ENCODE peak calls at places on chromosomes 2 and 18, in four cellular contexts. E is SK-N-SH, M is suprapubic skin, U is sigmoid colon. B is an unnamed sample.

GRCh38 chr18:67854340-67854739 is 337.8 kb upstream of the DSEL start:
- DNase-seq in E (no peak), M (no peak), U (no peak), B (no peak)

GRCh38 chr2:191384829-191385228 is 139.6 kb downstream of the MYO1B start:
- DNase-seq in E (no peak), M (no peak), U (no peak), B (no peak)

GRCh38 chr2:39724828-39725144 is 54.3 kb downstream of the THUMPD2 start:
- DNase-seq in E (no peak), M (no peak), U (no peak), B (no peak)

GRCh38 chr2:96342085-96342484 is 6.5 kb downstream of the NCAPH start:
- DNase-seq in E (no peak), M (no peak), U (no peak), B (no peak)

GRCh38 chr2:166932032-166932431 is 43.8 kb downstream of the XIRP2 start:
- DNase-seq in E (no peak), M (no peak), U (no peak), B (no peak)

GRCh38 chr2:174076040-174076439 is 110.9 kb upstream of the SP3 start:
- DNase-seq in E (no peak), M (no peak), U (no peak), B (no peak)

GRCh38 chr2:165833156-165833555 is 39.1 kb upstream of the GALNT3 start:
- DNase-seq in E (no peak), M (no peak), U (no peak), B (no peak)

GRCh38 chr2:44897406-44897805 is 44.1 kb upstream of the SIX3 start:
- DNase-seq in E (no peak), M (no peak), U (no peak), B (no peak)

GRCh38 chr18:21004721-21005120 is 106.9 kb downstream of the ROCK1 start:
- DNase-seq in E (no peak), M (no peak), U (no peak), B (no peak)

GRCh38 chr18:51398104-51398503 is 200.6 kb upstream of the MEX3C start:
- DNase-seq in E (no peak), M (no peak), U (no peak), B (no peak)

GRCh38 chr2:26528870-26529269 is 50.9 kb upstream of the OTOF start:
- DNase-seq in E (no peak), M (peak), U (peak), B (no peak)

GRCh38 chr2:50872543-50872942 is 159.4 kb downstream of the NRXN1 start:
- DNase-seq in E (no peak), M (no peak), U (no peak), B (no peak)

GRCh38 chr2:209517436-209517835 is 93.6 kb downstream of the MAP2 start:
- DNase-seq in E (no peak), M (no peak), U (no peak), B (no peak)

GRCh38 chr2:62467100-62467474 is 38.9 kb downstream of the TMEM17 start:
- DNase-seq in E (no peak), M (no peak), U (no peak), B (no peak)

GRCh38 chr2:47208852-47209606 is 53.9 kb upstream of the STPG4 start:
- DNase-seq in E (no peak), M (no peak), U (no peak), B (no peak)

GRCh38 chr2:225660262-225661091 is 261.0 kb downstream of the NYAP2 start:
- DNase-seq in E (peak), M (peak), U (peak), B (peak)

GRCh38 chr2:40283111-40283909 is 168.6 kb downstream of the SLC8A1 start:
- DNase-seq in E (no peak), M (no peak), U (no peak), B (no peak)

GRCh38 chr2:120331903-120332302 is 14.0 kb upstream of the INHBB start:
- DNase-seq in E (no peak), M (no peak), U (no peak), B (no peak)

GRCh38 chr2:34096552-34097171 is 497.6 kb upstream of the FAM98A start:
- DNase-seq in E (peak), M (no peak), U (no peak), B (no peak)

GRCh38 chr2:234670052-234670451 is 173.2 kb upstream of the ARL4C start:
- DNase-seq in E (no peak), M (no peak), U (no peak), B (no peak)

GRCh38 chr18:36212301-36212977 is 25.1 kb downstream of the MOCOS start:
- DNase-seq in E (no peak), M (no peak), U (no peak), B (no peak)

GRCh38 chr18:52582516-52582915 is 242.5 kb downstream of the DCC start:
- DNase-seq in E (no peak), M (no peak), U (no peak), B (no peak)

GRCh38 chr2:160292225-160292624 is 92.2 kb upstream of the ITGB6 start:
- DNase-seq in E (no peak), M (no peak), U (no peak), B (no peak)

GRCh38 chr2:233654501-233654900 is 17.2 kb upstream of the UGT1A9 start:
- DNase-seq in E (no peak), M (no peak), U (no peak), B (no peak)

GRCh38 chr2:47083485-47083884 is 71.6 kb downstream of the STPG4 start:
- DNase-seq in E (no peak), M (no peak), U (no peak), B (no peak)

GRCh38 chr18:48300463-48300961 is 108.7 kb downstream of the ZBTB7C start:
- DNase-seq in E (no peak), M (peak), U (no peak), B (no peak)

GRCh38 chr2:111670776-111671175 is 213.2 kb downstream of the ANAPC1 start:
- DNase-seq in E (no peak), M (no peak), U (no peak), B (no peak)

GRCh38 chr18:39453882-39454281 is 1888.3 kb upstream of the CELF4 start:
- DNase-seq in E (no peak), M (no peak), U (no peak), B (no peak)

GRCh38 chr18:35418610-35419009 is 41.5 kb upstream of the ZNF396 start:
- DNase-seq in E (no peak), M (no peak), U (no peak), B (no peak)

GRCh38 chr2:148680462-148680861 is 35.9 kb downstream of the EPC2 start:
- DNase-seq in E (no peak), M (no peak), U (no peak), B (no peak)

GRCh38 chr2:70510213-70510820 is 43.3 kb downstream of the TGFA start:
- DNase-seq in E (no peak), M (no peak), U (no peak), B (no peak)

GRCh38 chr18:34643982-34644381 is 66.1 kb upstream of the DTNA start:
- DNase-seq in E (peak), M (no peak), U (no peak), B (no peak)

GRCh38 chr2:157840568-157841156 is 35.5 kb downstream of the ACVR1 start:
- DNase-seq in E (no peak), M (no peak), U (no peak), B (no peak)

GRCh38 chr18:26919656-26920055 is 54.1 kb upstream of the AQP4 start:
- DNase-seq in E (no peak), M (no peak), U (no peak), B (no peak)

GRCh38 chr2:43538034-43538670 is 57.7 kb downstream of the THADA start:
- DNase-seq in E (no peak), M (no peak), U (no peak), B (no peak)

GRCh38 chr2:43541165-43541564 is 54.7 kb downstream of the THADA start:
- DNase-seq in E (no peak), M (no peak), U (no peak), B (no peak)

GRCh38 chr2:43539436-43539835 is 56.4 kb downstream of the THADA start:
- DNase-seq in E (no peak), M (no peak), U (no peak), B (no peak)

GRCh38 chr2:43542285-43542933 is 53.4 kb downstream of the THADA start:
- DNase-seq in E (peak), M (no peak), U (no peak), B (no peak)

DNA sequence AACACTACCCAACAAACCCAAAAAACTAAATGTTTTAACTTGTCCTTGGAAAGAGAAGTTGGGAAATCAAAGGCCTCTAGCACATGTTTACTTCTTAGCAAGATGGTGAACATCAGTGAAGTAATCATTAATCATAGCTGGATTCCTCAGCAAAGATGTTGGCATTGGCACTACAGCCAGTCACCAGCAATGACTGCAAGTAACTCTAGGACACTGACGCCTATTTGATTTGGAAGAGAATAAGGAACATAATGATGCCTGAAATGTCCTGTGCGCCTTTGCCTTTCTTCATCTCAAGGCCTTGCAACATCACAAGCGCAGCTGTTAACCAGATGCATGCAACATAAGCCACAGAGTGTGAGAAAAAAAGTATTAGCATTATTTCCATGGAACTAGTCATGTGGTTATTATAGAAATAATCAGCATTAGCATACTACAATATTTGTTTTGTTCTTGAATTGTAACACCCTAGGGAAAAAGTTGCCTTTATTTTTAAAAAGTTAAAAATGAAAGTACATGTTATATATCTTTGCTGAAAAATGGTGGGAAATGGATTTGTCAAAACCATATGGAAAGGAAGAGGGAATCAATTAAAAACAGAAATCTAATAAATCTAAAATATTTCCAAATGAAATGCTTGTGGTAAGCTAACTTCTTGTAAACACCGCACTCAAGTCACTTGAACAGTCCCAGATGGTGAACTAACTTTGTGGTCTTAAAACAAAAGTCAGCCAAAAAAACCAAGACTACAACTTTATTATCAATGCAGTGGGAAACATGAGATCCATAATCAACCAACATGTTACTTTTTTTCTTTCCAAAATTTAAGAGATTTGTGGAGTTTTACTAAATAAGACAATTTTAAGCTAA is 55.6 kb downstream of the THADA start:
- DNase-seq in E (no peak), M (peak), U (peak), B (peak)
- TF ChIP-seq POLR2AphosphoS5 in E (no peak), M (peak), U (peak), B (peak)

GRCh38 chr2:177229448-177230242 is 17.1 kb downstream of the HNRNPA3 start:
- DNase-seq in E (no peak), M (no peak), U (no peak), B (no peak)
- TF ChIP-seq POLR2AphosphoS5 in E (no peak), M (peak), U (no peak), B (no peak)

GRCh38 chr18:66432636-66433035 is 171.3 kb downstream of the CDH19 start:
- DNase-seq in E (no peak), M (no peak), U (no peak), B (no peak)
- TF ChIP-seq POLR2AphosphoS5 in E (no peak), M (no peak), U (no peak), B (no peak)

DNA sequence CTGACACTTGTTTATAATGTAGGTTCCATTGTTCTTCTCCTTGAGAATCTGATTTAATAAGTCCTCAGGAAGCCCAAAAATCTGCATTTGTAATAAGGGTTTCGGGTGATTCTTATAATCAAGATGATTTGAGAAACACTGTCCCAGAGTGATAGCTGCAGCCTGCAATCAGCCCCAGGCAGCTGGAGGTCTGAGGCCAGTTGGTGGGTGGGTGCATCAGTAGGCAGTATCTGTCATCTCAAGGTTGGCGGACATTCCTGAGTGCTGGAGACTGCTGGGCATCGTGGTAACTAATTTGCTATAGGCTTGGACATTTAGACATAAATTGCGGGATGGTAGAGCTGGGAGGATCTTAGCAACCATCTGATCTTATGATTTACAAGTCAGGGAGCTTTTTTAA is 2.7 kb upstream of the IL18RAP start:
- DNase-seq in E (no peak), M (no peak), U (no peak), B (no peak)
- TF ChIP-seq POLR2AphosphoS5 in E (no peak), M (no peak), U (no peak), B (no peak)

DNA sequence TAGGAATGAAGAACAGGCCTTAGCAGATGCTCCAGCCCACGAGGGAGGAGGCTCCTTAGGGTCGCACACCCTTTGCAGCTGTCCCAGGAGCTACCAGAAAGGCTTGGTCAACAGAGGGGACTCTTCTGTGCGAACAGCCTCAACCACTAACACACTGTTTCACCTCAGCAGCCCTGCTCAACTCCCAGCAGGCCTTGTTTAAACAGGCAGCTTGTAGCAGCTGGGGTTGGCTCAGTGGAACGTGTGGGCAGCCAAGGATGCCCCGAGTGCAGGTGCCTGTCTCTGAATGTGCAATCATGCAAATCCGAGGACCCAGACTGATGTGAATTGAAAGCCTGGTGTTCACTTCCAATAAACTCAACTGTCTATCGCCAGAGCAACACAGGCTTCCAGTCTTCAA is 88.7 kb upstream of the CXCR4 start:
- DNase-seq in E (no peak), M (no peak), U (no peak), B (no peak)
- TF ChIP-seq POLR2AphosphoS5 in E (no peak), M (no peak), U (no peak), B (no peak)

GRCh38 chr2:238938460-238939055 is 90.7 kb downstream of the TWIST2 start:
- DNase-seq in E (no peak), M (peak), U (peak), B (peak)
- TF ChIP-seq POLR2AphosphoS5 in E (no peak), M (peak), U (peak), B (peak)

DNA sequence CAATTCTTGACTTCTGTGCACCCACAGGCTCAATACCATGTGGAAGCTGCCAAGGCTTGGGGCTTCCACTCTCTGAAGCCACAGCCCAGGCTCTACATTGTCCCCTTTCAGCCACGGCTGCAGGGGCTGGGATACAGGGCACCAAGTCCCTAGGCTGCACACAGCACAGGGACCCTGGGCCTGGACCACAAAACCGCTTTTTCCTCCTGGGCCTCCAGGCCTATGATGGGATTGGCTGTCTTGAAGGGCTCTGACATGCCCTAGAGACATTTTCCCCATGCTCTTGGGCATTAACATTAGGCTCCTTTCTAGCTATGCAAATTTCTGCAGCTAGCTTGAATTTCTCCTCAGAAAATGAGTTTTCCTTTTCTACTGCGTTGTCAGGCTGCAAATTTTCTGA is 29.7 kb downstream of the NUP35 start:
- DNase-seq in E (no peak), M (no peak), U (no peak), B (no peak)
- TF ChIP-seq POLR2AphosphoS5 in E (no peak), M (no peak), U (no peak), B (no peak)

DNA sequence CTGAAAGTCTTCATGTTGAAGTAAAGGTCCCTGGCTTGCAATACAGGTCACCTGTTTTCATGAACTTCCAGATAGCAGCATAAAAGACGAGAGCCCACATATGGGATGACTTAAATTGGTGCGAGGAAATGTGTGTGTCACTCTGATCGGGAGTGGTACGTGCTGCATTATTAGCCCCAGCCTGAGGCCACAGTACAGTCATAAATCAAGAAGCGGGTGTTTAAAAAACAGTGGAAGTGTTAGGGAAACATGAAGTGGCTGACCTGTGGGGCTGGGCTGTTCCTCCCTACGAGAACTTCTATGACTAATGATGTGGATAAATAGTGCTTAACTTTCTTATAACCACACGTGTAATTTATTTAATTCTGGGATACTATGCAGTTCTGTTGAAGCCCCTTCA is 24.4 kb downstream of the RDH14 start:
- DNase-seq in E (no peak), M (no peak), U (peak), B (no peak)
- TF ChIP-seq POLR2AphosphoS5 in E (no peak), M (no peak), U (no peak), B (no peak)

GRCh38 chr2:107757223-107757622 is 69.5 kb upstream of the RGPD4 start:
- DNase-seq in E (no peak), M (no peak), U (no peak), B (no peak)

GRCh38 chr2:107747964-107748583 is 78.6 kb upstream of the RGPD4 start:
- DNase-seq in E (no peak), M (no peak), U (no peak), B (no peak)

DNA sequence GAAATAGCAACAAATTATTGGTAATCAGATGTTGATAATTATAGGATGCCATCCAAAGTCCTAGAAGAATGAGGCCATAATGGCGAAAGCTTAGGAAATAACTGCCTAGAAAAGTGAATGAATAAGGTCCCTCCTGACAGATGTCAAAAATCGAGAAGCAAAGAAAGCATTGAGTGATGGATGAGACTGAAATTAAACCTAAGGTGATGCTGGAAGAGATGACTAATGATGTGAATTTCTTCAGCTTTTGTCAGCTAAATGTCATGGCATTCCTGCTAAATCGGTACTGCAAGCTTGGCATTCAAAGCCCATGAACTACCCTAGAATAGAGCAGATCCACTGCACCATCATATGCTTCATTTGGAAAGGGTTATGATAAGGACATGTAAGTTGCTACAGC is 74.8 kb upstream of the RGPD4 start:
- DNase-seq in E (no peak), M (no peak), U (no peak), B (no peak)
- TF ChIP-seq POLR2AphosphoS5 in E (no peak), M (no peak), U (no peak), B (no peak)